ENCODE peak calls at places on chromosomes 2 and 18, in seven cellular contexts. One of them, this sample, is unnamed.

GRCh38 chr2:20829861-20830260 is 7.0 kb upstream of the LDAH start:
- DNase-seq in amniotic stem cell: no peak
- DNase-seq in stimulated activated CD8-positive, alpha-beta memory T cell treated with anti-CD3 and anti-CD28 coated beads, Interleukin-15, amount 100 ng/mL, for 48 hours: no peak
- DNase-seq in stimulated activated CD4-positive, alpha-beta T cell treated with anti-CD3 and anti-CD28 coated beads, Interleukin-2, amount 100 ng/mL, for 48 hours: no peak
- DNase-seq in endothelial cell: no peak
- DNase-seq in right atrium auricular region: no peak
- DNase-seq in occipital lobe: no peak
- DNase-seq in this sample: no peak

GRCh38 chr2:72497761-72498160 is 328.1 kb downstream of the EXOC6B start:
- DNase-seq in amniotic stem cell: no peak
- DNase-seq in stimulated activated CD8-positive, alpha-beta memory T cell treated with anti-CD3 and anti-CD28 coated beads, Interleukin-15, amount 100 ng/mL, for 48 hours: no peak
- DNase-seq in stimulated activated CD4-positive, alpha-beta T cell treated with anti-CD3 and anti-CD28 coated beads, Interleukin-2, amount 100 ng/mL, for 48 hours: no peak
- DNase-seq in endothelial cell: no peak
- DNase-seq in right atrium auricular region: no peak
- DNase-seq in occipital lobe: no peak
- DNase-seq in this sample: peak; percentile 29

GRCh38 chr18:51852661-51853060 is 487.3 kb upstream of the DCC start:
- DNase-seq in amniotic stem cell: no peak
- DNase-seq in stimulated activated CD8-positive, alpha-beta memory T cell treated with anti-CD3 and anti-CD28 coated beads, Interleukin-15, amount 100 ng/mL, for 48 hours: no peak
- DNase-seq in stimulated activated CD4-positive, alpha-beta T cell treated with anti-CD3 and anti-CD28 coated beads, Interleukin-2, amount 100 ng/mL, for 48 hours: no peak
- DNase-seq in endothelial cell: no peak
- DNase-seq in right atrium auricular region: no peak
- DNase-seq in occipital lobe: no peak
- DNase-seq in this sample: no peak

GRCh38 chr2:74593826-74594467 is 39.4 kb downstream of the DOK1 start:
- DNase-seq in amniotic stem cell: no peak
- DNase-seq in stimulated activated CD8-positive, alpha-beta memory T cell treated with anti-CD3 and anti-CD28 coated beads, Interleukin-15, amount 100 ng/mL, for 48 hours: no peak
- DNase-seq in stimulated activated CD4-positive, alpha-beta T cell treated with anti-CD3 and anti-CD28 coated beads, Interleukin-2, amount 100 ng/mL, for 48 hours: no peak
- DNase-seq in endothelial cell: no peak
- DNase-seq in right atrium auricular region: no peak
- DNase-seq in occipital lobe: no peak
- DNase-seq in this sample: no peak

GRCh38 chr2:200380139-200380561 is 73.7 kb downstream of the SPATS2L start:
- DNase-seq in amniotic stem cell: no peak
- DNase-seq in stimulated activated CD8-positive, alpha-beta memory T cell treated with anti-CD3 and anti-CD28 coated beads, Interleukin-15, amount 100 ng/mL, for 48 hours: no peak
- DNase-seq in stimulated activated CD4-positive, alpha-beta T cell treated with anti-CD3 and anti-CD28 coated beads, Interleukin-2, amount 100 ng/mL, for 48 hours: no peak
- DNase-seq in endothelial cell: no peak
- DNase-seq in right atrium auricular region: no peak
- DNase-seq in occipital lobe: peak; percentile 21
- DNase-seq in this sample: no peak

GRCh38 chr2:133139847-133140533 is 428.3 kb downstream of the NCKAP5 start:
- DNase-seq in amniotic stem cell: no peak
- DNase-seq in stimulated activated CD8-positive, alpha-beta memory T cell treated with anti-CD3 and anti-CD28 coated beads, Interleukin-15, amount 100 ng/mL, for 48 hours: no peak
- DNase-seq in stimulated activated CD4-positive, alpha-beta T cell treated with anti-CD3 and anti-CD28 coated beads, Interleukin-2, amount 100 ng/mL, for 48 hours: no peak
- DNase-seq in endothelial cell: no peak
- DNase-seq in right atrium auricular region: no peak
- DNase-seq in occipital lobe: no peak
- DNase-seq in this sample: no peak

GRCh38 chr2:171327043-171327496 is 106.7 kb downstream of the METTL8 start:
- DNase-seq in amniotic stem cell: no peak
- DNase-seq in stimulated activated CD8-positive, alpha-beta memory T cell treated with anti-CD3 and anti-CD28 coated beads, Interleukin-15, amount 100 ng/mL, for 48 hours: no peak
- DNase-seq in stimulated activated CD4-positive, alpha-beta T cell treated with anti-CD3 and anti-CD28 coated beads, Interleukin-2, amount 100 ng/mL, for 48 hours: no peak
- DNase-seq in endothelial cell: no peak
- DNase-seq in right atrium auricular region: no peak
- DNase-seq in occipital lobe: no peak
- DNase-seq in this sample: peak; percentile 26

GRCh38 chr18:79936641-79937040 is 14.8 kb downstream of the SLC66A2 start:
- DNase-seq in amniotic stem cell: no peak
- DNase-seq in stimulated activated CD8-positive, alpha-beta memory T cell treated with anti-CD3 and anti-CD28 coated beads, Interleukin-15, amount 100 ng/mL, for 48 hours: no peak
- DNase-seq in stimulated activated CD4-positive, alpha-beta T cell treated with anti-CD3 and anti-CD28 coated beads, Interleukin-2, amount 100 ng/mL, for 48 hours: no peak
- DNase-seq in endothelial cell: no peak
- DNase-seq in right atrium auricular region: no peak
- DNase-seq in occipital lobe: no peak
- DNase-seq in this sample: no peak

GRCh38 chr18:61921621-61922235 is 28.9 kb upstream of the RNF152 start:
- DNase-seq in amniotic stem cell: no peak
- DNase-seq in stimulated activated CD8-positive, alpha-beta memory T cell treated with anti-CD3 and anti-CD28 coated beads, Interleukin-15, amount 100 ng/mL, for 48 hours: no peak
- DNase-seq in stimulated activated CD4-positive, alpha-beta T cell treated with anti-CD3 and anti-CD28 coated beads, Interleukin-2, amount 100 ng/mL, for 48 hours: no peak
- DNase-seq in endothelial cell: no peak
- DNase-seq in right atrium auricular region: no peak
- DNase-seq in occipital lobe: no peak
- DNase-seq in this sample: no peak

GRCh38 chr2:74540291-74540690 is 10.6 kb downstream of the HTRA2 start:
- DNase-seq in amniotic stem cell: no peak
- DNase-seq in stimulated activated CD8-positive, alpha-beta memory T cell treated with anti-CD3 and anti-CD28 coated beads, Interleukin-15, amount 100 ng/mL, for 48 hours: no peak
- DNase-seq in stimulated activated CD4-positive, alpha-beta T cell treated with anti-CD3 and anti-CD28 coated beads, Interleukin-2, amount 100 ng/mL, for 48 hours: no peak
- DNase-seq in endothelial cell: no peak
- DNase-seq in right atrium auricular region: peak; percentile 90
- DNase-seq in occipital lobe: no peak
- DNase-seq in this sample: no peak

GRCh38 chr2:138071720-138072719 is 107.7 kb downstream of the HNMT start:
- DNase-seq in amniotic stem cell: no peak
- DNase-seq in stimulated activated CD8-positive, alpha-beta memory T cell treated with anti-CD3 and anti-CD28 coated beads, Interleukin-15, amount 100 ng/mL, for 48 hours: no peak
- DNase-seq in stimulated activated CD4-positive, alpha-beta T cell treated with anti-CD3 and anti-CD28 coated beads, Interleukin-2, amount 100 ng/mL, for 48 hours: no peak
- DNase-seq in endothelial cell: no peak
- DNase-seq in right atrium auricular region: no peak
- DNase-seq in occipital lobe: peak; percentile 11
- DNase-seq in this sample: no peak

This sample was measured in adipocyte.